ENCODE peak calls at places on chromosome 2, in nine cellular contexts. G, X, L, J, Z, R, M, Y and K are unnamed samples. For H3K36me3, the result is how much of the 10 kb centered on the place peaks cover.

GRCh38 chr2:150438654-150439053 is 48.8 kb downstream of the RND3 start:
- DNase-seq in Y (no peak), L (peak), J (peak), M (no peak), G (no peak), Z (no peak), R (no peak), X (no peak), K (peak)

GRCh38 chr2:74238879-74239278 is 40.5 kb downstream of the MTHFD2 start:
- DNase-seq in X (no peak), G (peak), Z (no peak), Y (no peak), J (no peak), L (peak), R (peak), M (no peak), K (no peak)

GRCh38 chr2:74099835-74100234 is 47.9 kb downstream of the BOLA3 start:
- DNase-seq in X (peak), G (no peak), Z (no peak), R (no peak), M (peak), L (no peak), J (no peak), Y (no peak), K (no peak)

GRCh38 chr2:174681983-174682577 is 82.2 kb downstream of the CHRNA1 start:
- DNase-seq in J (no peak), G (no peak), L (no peak), X (no peak), M (peak), R (peak), Y (peak), Z (peak), K (no peak)

GRCh38 chr2:100865819-100866462 is 46.0 kb downstream of the NPAS2 start:
- DNase-seq in R (no peak), J (peak), L (peak), M (no peak), X (no peak), G (peak), Z (no peak), Y (no peak), K (peak)

GRCh38 chr2:71785550-71785951 is 332.2 kb downstream of the DYSF start:
- DNase-seq in Z (peak), G (no peak), M (peak), X (peak), L (no peak), J (no peak), R (peak), Y (no peak), K (no peak)

GRCh38 chr2:120134263-120134662 is 88.9 kb downstream of the TMEM185B start:
- DNase-seq in X (no peak), Y (no peak), Z (peak), G (peak), J (peak), R (no peak), M (no peak), L (peak), K (peak)

GRCh38 chr2:104733544-104733943 is 120.4 kb upstream of the POU3F3 start:
- DNase-seq in J (no peak), G (no peak), Z (no peak), Y (peak), X (no peak), R (no peak), L (no peak), M (no peak), K (no peak)

GRCh38 chr2:45227347-45227746 is 218.1 kb upstream of the SIX2 start:
- DNase-seq in M (no peak), Z (no peak), G (no peak), Y (no peak), X (no peak), J (peak), L (no peak), R (no peak), K (no peak)

GRCh38 chr2:138291805-138292204 is 209.8 kb upstream of the SPOPL start:
- DNase-seq in Y (no peak), J (no peak), M (no peak), X (no peak), L (no peak), Z (no peak), R (no peak), G (no peak), K (no peak)

DNA sequence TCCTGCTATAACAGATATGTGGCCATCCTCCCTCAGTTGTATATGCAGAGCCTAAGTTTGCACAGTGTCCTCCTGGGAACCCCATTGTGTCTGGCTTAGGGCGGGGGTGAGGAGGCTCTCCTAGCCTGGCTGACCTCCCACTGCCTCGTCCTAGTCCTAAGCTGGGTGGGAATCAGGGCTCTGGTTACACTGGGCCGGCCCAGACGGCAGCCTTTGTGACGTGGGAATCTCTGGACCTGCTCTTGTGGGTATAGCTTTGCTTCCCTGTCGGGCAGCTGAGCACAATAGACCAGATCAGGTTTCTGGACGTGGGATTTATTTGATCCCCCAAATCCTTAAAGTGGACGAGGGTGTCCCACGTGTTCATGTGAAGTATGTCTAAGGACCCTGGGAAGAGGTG is 2.9 kb downstream of the ACKR3 start:
- DNase-seq in G (no peak), L (no peak), Y (no peak), Z (no peak), R (peak), X (no peak), M (no peak), J (no peak), K (no peak)
- H3K4me3 ChIP-seq in G (no peak), L (peak), Y (no peak), Z (no peak), R (peak), X (no peak), M (no peak), J (no peak), K (no peak)

GRCh38 chr2:135657806-135658582 is 83.7 kb upstream of the UBXN4 start:
- DNase-seq in L (no peak), J (no peak), R (no peak), M (no peak), X (no peak), Z (no peak), Y (no peak), G (no peak), K (no peak)

GRCh38 chr2:135667045-135667444 is 74.6 kb upstream of the UBXN4 start:
- DNase-seq in Z (no peak), L (no peak), M (no peak), Y (peak), J (no peak), X (no peak), R (no peak), G (peak), K (no peak)

GRCh38 chr2:135662088-135662487 is 79.6 kb upstream of the UBXN4 start:
- DNase-seq in G (no peak), J (no peak), L (no peak), R (no peak), X (no peak), Y (no peak), Z (no peak), M (no peak), K (no peak)

GRCh38 chr2:135664623-135665068 is 77.0 kb upstream of the UBXN4 start:
- DNase-seq in Y (no peak), L (peak), Z (no peak), X (no peak), M (no peak), R (no peak), G (no peak), J (no peak), K (no peak)

DNA sequence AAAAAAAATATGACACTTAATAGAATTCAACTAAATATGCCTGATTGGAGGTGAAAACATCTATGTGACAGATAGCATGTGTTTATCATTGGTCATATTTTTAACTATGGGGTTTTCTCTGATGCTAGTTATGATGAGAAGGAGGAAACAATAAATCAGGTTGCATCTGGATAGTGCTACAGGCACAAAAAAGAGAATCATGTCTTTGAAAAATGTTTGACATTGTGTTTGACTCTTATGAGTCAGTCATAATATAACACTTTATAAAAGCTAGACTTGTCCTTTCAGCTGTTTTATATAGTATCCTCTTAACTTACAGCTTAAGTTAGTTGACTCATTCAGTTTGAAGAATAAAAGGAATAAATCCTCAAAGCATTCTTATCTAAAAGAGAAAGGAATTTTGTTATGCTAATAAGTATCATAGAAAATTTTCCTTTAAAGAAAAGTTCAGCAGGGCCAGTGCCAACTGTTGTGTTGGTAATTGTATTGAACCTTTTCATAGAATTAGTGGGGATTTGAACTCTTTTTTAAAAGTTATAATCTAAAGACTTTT is 78.4 kb upstream of the UBXN4 start:
- DNase-seq in Y (no peak), R (no peak), J (no peak), Z (no peak), G (no peak), X (no peak), L (no peak), M (no peak), K (no peak)
- H3K36me3 ChIP-seq in Y (under half), R (under half), J (under half), Z (under half), G (under half), X (under half), L (under half), M (under half), K (under half)

DNA sequence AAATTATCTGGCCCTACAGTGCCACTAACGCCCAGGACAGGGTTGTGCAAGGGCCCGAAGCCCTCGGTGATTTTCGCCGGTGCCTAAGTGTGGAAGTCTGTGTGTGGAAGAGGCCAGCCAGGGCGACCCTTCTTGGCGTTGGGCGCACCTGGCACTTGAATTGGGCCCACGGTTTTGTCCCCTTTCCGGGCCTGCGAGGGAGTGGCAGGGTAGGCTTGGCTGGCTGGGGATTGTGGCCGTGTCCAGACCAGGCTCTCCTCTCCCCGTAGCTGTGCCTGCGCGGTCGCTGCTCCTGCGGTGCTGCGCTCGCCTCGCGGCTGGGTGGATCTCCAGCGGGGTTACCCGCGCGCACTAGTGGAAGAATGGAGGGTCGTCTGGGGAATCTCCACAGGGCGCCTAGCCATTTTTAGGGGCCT is 16.2 kb downstream of the EVX2 start:
- DNase-seq in Y (no peak), M (peak), R (no peak), G (no peak), Z (no peak), X (no peak), J (no peak), L (no peak), K (no peak)
- H3K4me3 ChIP-seq in Y (no peak), M (no peak), R (peak), G (peak), Z (no peak), X (no peak), J (no peak), L (no peak), K (no peak)

DNA sequence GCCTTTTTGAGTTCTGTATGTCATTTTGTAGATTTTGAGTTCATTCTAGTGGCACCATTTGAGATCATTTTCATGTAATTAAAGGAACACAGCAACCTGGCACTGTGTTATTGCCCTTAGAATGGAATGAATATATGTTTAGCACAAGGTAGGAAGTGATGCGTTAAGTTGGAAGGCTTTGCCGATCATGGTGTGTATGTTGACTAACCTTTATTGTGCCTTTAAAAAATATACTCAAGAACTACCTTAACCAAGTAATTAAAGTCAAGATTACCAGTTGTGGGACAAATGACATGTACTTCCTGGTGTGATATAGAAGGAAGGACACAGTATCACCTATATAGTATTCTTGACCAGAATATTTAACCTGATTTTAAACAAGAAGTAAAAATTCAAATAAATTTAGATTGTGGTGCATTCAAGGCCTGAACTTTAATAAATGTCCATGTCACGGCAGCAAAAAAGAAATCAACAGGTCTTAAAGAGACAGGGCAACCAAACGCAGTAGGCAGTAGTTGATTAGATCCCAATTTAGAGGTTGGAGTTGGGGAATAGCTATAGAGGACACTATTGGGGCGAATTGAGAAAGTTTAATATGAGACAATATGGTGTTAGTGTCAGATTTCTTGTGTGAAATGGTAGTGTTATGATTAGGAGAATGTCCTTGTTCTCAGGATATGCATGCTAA is 68.6 kb downstream of the MSH2 start:
- DNase-seq in Y (no peak), X (no peak), L (no peak), M (no peak), R (no peak), G (no peak), J (no peak), Z (no peak), K (no peak)
- H3K36me3 ChIP-seq in Y (under half), X (under half), L (under half), M (under half), R (under half), G (under half), J (under half), Z (under half), K (under half)

GRCh38 chr2:203936949-203937348 is 386 bp downstream of the ICOS start:
- DNase-seq in J (no peak), L (no peak), G (no peak), X (no peak), Z (no peak), Y (no peak), R (no peak), M (no peak), K (no peak)
- H3K4me3 ChIP-seq in J (no peak), L (no peak), G (no peak), X (no peak), Z (no peak), Y (no peak), R (no peak), M (no peak), K (no peak)

DNA sequence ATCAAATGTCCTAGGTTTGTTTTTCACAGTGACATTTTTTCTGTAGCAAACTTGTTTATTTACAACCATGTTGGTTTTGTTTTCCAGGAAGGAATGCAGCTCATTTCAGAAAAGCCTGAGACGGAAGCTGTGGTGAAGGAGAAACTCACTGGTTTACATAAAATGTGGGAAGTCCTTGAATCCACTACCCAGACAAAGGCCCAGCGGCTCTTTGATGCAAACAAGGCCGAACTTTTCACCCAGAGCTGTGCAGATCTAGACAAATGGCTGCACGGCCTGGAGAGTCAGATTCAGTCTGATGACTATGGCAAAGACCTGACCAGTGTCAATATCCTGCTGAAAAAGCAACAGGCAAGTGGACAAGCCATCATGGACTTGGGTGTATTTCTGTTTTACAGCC is 79.2 kb upstream of the EML6 start:
- DNase-seq in J (no peak), Z (peak), X (no peak), G (no peak), R (no peak), L (no peak), M (no peak), Y (no peak), K (no peak)
- H3K36me3 ChIP-seq in J (half or more), Z (half or more), X (under half), G (under half), R (under half), L (under half), M (half or more), Y (half or more), K (under half)

DNA sequence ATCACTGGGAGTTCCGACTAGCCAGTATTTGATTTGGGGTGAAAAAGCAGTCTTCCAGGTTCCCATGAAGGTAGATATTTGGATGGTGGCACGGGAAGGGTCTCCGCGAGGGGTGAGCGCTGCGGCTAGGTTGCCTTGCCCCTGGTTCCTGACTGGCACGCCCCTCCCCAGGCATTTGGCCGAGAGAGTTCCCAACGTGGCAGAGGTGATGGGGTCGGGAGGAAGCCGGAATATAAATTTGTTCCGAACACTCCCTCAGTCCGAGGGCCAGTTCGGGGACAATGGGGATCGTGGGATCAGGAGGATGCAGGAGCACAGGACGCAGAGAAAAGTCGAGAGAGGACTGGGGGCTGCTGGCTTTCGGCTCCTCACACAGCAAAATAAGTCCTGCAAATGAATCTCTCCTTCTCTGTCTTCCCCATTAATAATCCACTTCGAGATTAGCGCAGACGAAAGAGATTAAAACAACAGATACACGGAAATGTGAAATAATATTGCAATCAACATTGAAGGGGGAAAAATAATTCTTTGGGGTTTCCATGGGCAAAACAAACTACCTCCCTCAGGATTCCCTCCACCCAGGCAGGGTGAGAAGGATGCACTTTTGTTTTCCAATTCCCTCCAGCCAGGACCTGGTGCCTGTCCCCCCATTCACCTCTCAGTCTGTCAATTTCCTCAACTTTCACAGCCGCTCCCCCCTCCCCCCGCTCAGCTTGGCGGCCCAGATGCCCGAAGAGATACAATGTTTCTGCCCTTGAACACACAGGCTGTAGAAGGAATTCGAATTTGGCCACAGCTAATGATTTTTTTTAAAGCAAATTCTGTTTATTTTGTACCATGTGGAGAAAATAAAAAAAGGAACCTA is 3.1 kb upstream of the ZEB2 start:
- DNase-seq in Z (no peak), G (peak), R (peak), Y (no peak), L (no peak), X (no peak), J (no peak), M (peak), K (no peak)
- H3K4me3 ChIP-seq in Z (peak), G (peak), R (peak), Y (peak), L (no peak), X (peak), J (no peak), M (no peak), K (peak)

GRCh38 chr2:84427235-84428138 is 31.6 kb downstream of the SUCLG1 start:
- DNase-seq in G (peak), Y (no peak), Z (no peak), L (peak), J (peak), X (no peak), M (no peak), R (no peak), K (no peak)

GRCh38 chr2:84424152-84424551 is 34.9 kb downstream of the SUCLG1 start:
- DNase-seq in G (peak), J (no peak), L (peak), Y (peak), X (no peak), R (no peak), Z (no peak), M (no peak), K (no peak)

DNA sequence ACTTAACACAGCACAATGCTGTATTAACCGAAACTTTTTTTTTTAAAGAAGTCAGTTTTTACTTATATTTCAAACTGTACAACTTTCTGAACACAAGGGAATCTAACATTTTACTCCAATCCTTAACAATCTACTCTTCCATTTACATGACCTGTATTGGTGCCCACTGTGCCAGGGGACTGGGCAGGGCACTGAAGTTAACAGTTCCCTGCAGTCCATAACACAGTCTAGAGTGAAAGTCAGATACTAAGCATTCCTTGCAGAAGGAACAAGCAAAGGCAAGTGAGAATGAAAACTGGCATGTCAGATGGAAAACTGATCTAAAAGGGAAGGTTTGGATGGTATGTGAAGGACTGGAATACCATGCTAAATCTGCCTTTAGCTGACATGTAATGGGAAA is 29.8 kb downstream of the SUCLG1 start:
- DNase-seq in Z (no peak), X (no peak), R (no peak), L (no peak), J (no peak), M (no peak), Y (no peak), G (no peak), K (no peak)
- H3K36me3 ChIP-seq in Z (half or more), X (under half), R (under half), L (under half), J (under half), M (under half), Y (half or more), G (under half), K (under half)